ENCODE peak calls at places on chromosomes 2 and 18, in nine cellular contexts. One of them, this sample, is unnamed.

GRCh38 chr2:214484239-214484638 is 73.4 kb downstream of the VWC2L start:
- DNase-seq in ovary: no peak
- DNase-seq in GM12865: no peak
- DNase-seq in WTC11: no peak
- DNase-seq in RWPE1: no peak
- DNase-seq in progenitor cell of endocrine pancreas: no peak
- DNase-seq in BJ: no peak
- DNase-seq in HCT116: no peak
- DNase-seq in psoas muscle: no peak
- DNase-seq in this sample: no peak

GRCh38 chr2:12778811-12779574 is 62.3 kb downstream of the TRIB2 start:
- DNase-seq in ovary: no peak
- DNase-seq in GM12865: no peak
- DNase-seq in WTC11: no peak
- DNase-seq in RWPE1: no peak
- DNase-seq in progenitor cell of endocrine pancreas: no peak
- DNase-seq in BJ: no peak
- DNase-seq in HCT116: no peak
- DNase-seq in psoas muscle: no peak
- DNase-seq in this sample: no peak

GRCh38 chr2:195533771-195534642 is 123.0 kb upstream of the SLC39A10 start:
- DNase-seq in ovary: no peak
- DNase-seq in GM12865: peak
- DNase-seq in WTC11: no peak
- DNase-seq in RWPE1: peak
- DNase-seq in progenitor cell of endocrine pancreas: no peak
- DNase-seq in BJ: peak
- DNase-seq in HCT116: peak
- DNase-seq in psoas muscle: peak
- DNase-seq in this sample: no peak

GRCh38 chr18:75041586-75041985 is 167.4 kb downstream of the PTGR3 start:
- DNase-seq in ovary: no peak
- DNase-seq in GM12865: peak
- DNase-seq in WTC11: no peak
- DNase-seq in RWPE1: peak
- DNase-seq in progenitor cell of endocrine pancreas: no peak
- DNase-seq in BJ: no peak
- DNase-seq in HCT116: peak
- DNase-seq in psoas muscle: no peak
- DNase-seq in this sample: no peak

GRCh38 chr2:185967335-185967734 is 228.7 kb downstream of the FSIP2 start:
- DNase-seq in ovary: no peak
- DNase-seq in GM12865: no peak
- DNase-seq in WTC11: no peak
- DNase-seq in RWPE1: no peak
- DNase-seq in progenitor cell of endocrine pancreas: no peak
- DNase-seq in BJ: no peak
- DNase-seq in HCT116: no peak
- DNase-seq in psoas muscle: no peak
- DNase-seq in this sample: no peak

GRCh38 chr2:201779996-201780673 is 598 bp downstream of the ALS2 start:
- DNase-seq in ovary: no peak
- DNase-seq in GM12865: no peak
- DNase-seq in WTC11: no peak
- DNase-seq in RWPE1: no peak
- DNase-seq in progenitor cell of endocrine pancreas: no peak
- DNase-seq in BJ: no peak
- DNase-seq in HCT116: no peak
- DNase-seq in psoas muscle: no peak
- DNase-seq in this sample: no peak

GRCh38 chr2:164164602-164165001 is 428.8 kb upstream of the FIGN start:
- DNase-seq in ovary: no peak
- DNase-seq in GM12865: no peak
- DNase-seq in WTC11: no peak
- DNase-seq in RWPE1: no peak
- DNase-seq in progenitor cell of endocrine pancreas: no peak
- DNase-seq in BJ: no peak
- DNase-seq in HCT116: no peak
- DNase-seq in psoas muscle: no peak
- DNase-seq in this sample: no peak

GRCh38 chr18:65769653-65770052 is 18.8 kb downstream of the CDH7 start:
- DNase-seq in ovary: no peak
- DNase-seq in GM12865: no peak
- DNase-seq in WTC11: no peak
- DNase-seq in RWPE1: no peak
- DNase-seq in progenitor cell of endocrine pancreas: no peak
- DNase-seq in BJ: no peak
- DNase-seq in HCT116: no peak
- DNase-seq in psoas muscle: no peak
- DNase-seq in this sample: no peak

GRCh38 chr2:74186038-74186437 is 7.4 kb upstream of the MOB1A start:
- DNase-seq in ovary: no peak
- DNase-seq in GM12865: peak
- DNase-seq in WTC11: no peak
- DNase-seq in RWPE1: no peak
- DNase-seq in progenitor cell of endocrine pancreas: no peak
- DNase-seq in BJ: no peak
- DNase-seq in HCT116: no peak
- DNase-seq in psoas muscle: no peak
- DNase-seq in this sample: no peak

DNA sequence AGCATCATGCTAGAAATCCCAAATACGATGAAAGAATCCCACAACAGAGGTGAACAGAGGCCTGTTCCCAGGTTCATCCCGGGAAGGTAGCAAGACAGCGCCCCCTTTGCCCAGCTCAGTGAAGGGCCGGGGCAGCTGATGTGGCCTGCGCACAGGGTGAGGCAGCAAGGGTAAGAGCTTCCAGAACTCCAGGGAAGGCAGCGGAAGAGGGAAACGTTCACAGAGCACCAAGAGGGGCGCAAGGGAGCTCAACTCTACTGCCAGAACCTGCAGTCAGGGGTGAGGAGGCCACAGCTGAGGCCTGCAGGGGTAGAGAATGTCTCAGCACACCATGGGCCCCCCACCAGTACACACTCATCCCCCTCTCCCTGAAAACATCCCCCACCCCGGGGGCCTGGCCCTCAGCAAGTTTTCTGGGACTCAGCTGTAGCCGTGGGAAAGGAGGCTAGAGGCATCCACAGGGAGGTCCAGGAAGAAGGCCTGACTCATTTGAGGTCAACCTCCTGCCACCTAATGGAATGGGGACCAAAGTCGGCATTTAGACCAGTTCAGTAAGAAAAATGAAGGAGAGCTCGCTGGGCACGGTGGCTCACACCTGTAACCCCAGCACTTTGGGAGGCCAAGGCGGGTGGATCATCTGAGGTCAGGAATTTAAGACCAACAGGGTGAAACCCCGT is 95.6 kb upstream of the ASAP2 start:
- DNase-seq in ovary: no peak
- DNase-seq in GM12865: no peak
- DNase-seq in WTC11: peak
- DNase-seq in RWPE1: no peak
- DNase-seq in progenitor cell of endocrine pancreas: no peak
- DNase-seq in BJ: no peak
- DNase-seq in HCT116: no peak
- DNase-seq in psoas muscle: no peak
- DNase-seq in this sample: peak
- TF ChIP-seq CTCF in ovary: no peak
- TF ChIP-seq CTCF in GM12865: peak
- TF ChIP-seq CTCF in WTC11: peak
- TF ChIP-seq CTCF in RWPE1: no peak
- TF ChIP-seq CTCF in progenitor cell of endocrine pancreas: peak
- TF ChIP-seq CTCF in BJ: peak
- TF ChIP-seq CTCF in HCT116: peak
- TF ChIP-seq CTCF in psoas muscle: no peak
- TF ChIP-seq CTCF in this sample: peak

DNA sequence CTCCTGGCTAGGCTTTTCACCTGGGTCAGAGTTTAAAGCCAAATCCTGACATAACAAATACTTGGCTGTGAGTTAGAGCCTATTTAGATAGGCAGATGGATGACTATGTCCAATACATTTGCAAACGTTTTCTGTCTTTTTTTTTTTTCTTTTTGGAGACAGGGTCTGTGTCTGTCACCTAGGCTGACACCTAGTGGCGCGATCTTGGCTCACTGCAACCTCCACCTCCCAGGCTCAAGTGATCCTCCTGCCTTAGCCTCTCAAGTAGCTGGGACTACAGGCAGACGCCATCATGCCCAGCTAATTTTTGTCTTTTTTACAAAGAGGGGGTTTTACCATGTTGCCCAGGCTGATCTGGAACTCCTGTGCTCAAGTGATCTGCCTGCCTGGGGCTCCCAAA is 124.8 kb downstream of the DYM start:
- DNase-seq in ovary: no peak
- DNase-seq in GM12865: no peak
- DNase-seq in WTC11: peak
- DNase-seq in RWPE1: no peak
- DNase-seq in progenitor cell of endocrine pancreas: no peak
- DNase-seq in BJ: no peak
- DNase-seq in HCT116: no peak
- DNase-seq in psoas muscle: no peak
- DNase-seq in this sample: peak
- TF ChIP-seq CTCF in ovary: no peak
- TF ChIP-seq CTCF in GM12865: no peak
- TF ChIP-seq CTCF in WTC11: no peak
- TF ChIP-seq CTCF in RWPE1: no peak
- TF ChIP-seq CTCF in progenitor cell of endocrine pancreas: peak
- TF ChIP-seq CTCF in BJ: no peak
- TF ChIP-seq CTCF in HCT116: peak
- TF ChIP-seq CTCF in psoas muscle: no peak
- TF ChIP-seq CTCF in this sample: no peak

DNA sequence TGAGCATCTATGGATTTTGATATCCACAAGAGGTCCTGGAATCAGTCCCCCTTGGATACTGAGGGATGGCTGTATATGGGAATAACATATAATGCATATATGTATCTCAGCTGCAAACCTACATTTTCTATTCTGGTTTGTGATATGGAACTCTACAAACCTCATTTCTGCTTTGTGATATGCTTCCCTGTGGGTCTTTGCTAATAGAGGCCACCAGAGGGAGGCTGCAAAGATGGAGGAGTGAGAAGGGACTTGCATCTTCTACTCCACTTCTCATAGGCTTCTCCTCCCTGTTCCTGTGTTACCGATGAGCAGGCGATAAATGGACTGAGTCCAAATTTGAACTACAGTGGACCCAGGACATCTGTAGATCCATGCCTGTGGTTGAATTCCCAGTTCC is 37.8 kb downstream of the ARID5A start:
- DNase-seq in ovary: no peak
- DNase-seq in GM12865: no peak
- DNase-seq in WTC11: no peak
- DNase-seq in RWPE1: no peak
- DNase-seq in progenitor cell of endocrine pancreas: no peak
- DNase-seq in BJ: no peak
- DNase-seq in HCT116: no peak
- DNase-seq in psoas muscle: no peak
- DNase-seq in this sample: no peak
- TF ChIP-seq CTCF in ovary: no peak
- TF ChIP-seq CTCF in GM12865: peak
- TF ChIP-seq CTCF in WTC11: no peak
- TF ChIP-seq CTCF in RWPE1: no peak
- TF ChIP-seq CTCF in progenitor cell of endocrine pancreas: no peak
- TF ChIP-seq CTCF in BJ: peak
- TF ChIP-seq CTCF in HCT116: peak
- TF ChIP-seq CTCF in psoas muscle: no peak
- TF ChIP-seq CTCF in this sample: no peak

DNA sequence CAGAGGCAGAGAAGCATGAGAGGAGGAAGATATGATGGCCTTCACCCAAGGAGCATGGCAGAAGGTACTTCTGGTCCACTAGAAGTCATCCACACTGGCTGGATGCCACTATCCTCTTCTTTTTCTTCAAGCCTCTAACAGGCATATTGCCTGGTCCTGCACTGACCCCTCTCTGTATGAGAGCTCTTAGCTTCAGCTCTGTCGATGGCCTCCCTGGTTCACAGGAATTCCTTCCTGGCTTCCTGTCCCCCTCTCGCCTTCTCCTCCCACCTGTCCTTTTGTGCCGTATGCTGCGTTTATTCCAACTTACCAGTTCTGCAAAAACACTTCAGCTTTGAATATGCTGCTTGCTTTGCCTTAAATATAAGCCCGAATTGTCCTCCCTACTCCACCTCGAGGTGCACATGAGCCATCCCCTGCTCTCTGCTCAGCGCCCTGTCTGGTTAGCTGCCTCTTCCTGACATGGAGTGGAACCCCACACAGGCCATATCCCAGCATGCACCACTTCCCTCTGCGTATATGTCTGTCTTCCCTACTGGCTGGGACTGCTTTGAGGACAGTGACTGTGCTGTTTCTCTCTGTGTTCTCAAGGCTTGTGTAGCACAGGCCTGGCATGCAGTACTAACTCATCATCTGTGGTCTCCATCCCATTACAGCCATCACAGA is 474.9 kb downstream of the EIPR1 start:
- DNase-seq in ovary: no peak
- DNase-seq in GM12865: no peak
- DNase-seq in WTC11: no peak
- DNase-seq in RWPE1: no peak
- DNase-seq in progenitor cell of endocrine pancreas: no peak
- DNase-seq in BJ: no peak
- DNase-seq in HCT116: no peak
- DNase-seq in psoas muscle: no peak
- DNase-seq in this sample: no peak
- TF ChIP-seq CTCF in ovary: no peak
- TF ChIP-seq CTCF in GM12865: no peak
- TF ChIP-seq CTCF in WTC11: no peak
- TF ChIP-seq CTCF in RWPE1: no peak
- TF ChIP-seq CTCF in progenitor cell of endocrine pancreas: no peak
- TF ChIP-seq CTCF in BJ: no peak
- TF ChIP-seq CTCF in HCT116: no peak
- TF ChIP-seq CTCF in psoas muscle: no peak
- TF ChIP-seq CTCF in this sample: no peak

This sample was measured in glutamatergic neuron.